ENCODE peak calls at places on chromosome 4, in nine cellular contexts. K is cardiac muscle cell; X is CD8-positive, alpha-beta T cell; V is SK-N-SH; C is suprapubic skin; Q is heart right ventricle; R is RWPE2; I is ascending aorta; W is colonic mucosa. B is an unnamed sample.
A peak's percentile ranks its signal among the peaks of the same experiment; 100 is the strongest.

GRCh38 chr4:142350886-142351285 is 495.2 kb downstream of the INPP4B start:
- DNase-seq in C (no peak), R (no peak), K (peak; percentile 30), V (no peak), X (no peak), W (peak; percentile 43), I (no peak), Q (no peak), B (no peak)

GRCh38 chr4:87933337-87933736 is 42.2 kb upstream of the SPP1 start:
- DNase-seq in W (no peak), R (no peak), K (no peak), V (no peak), I (no peak), C (no peak), Q (no peak), X (no peak), B (no peak)

GRCh38 chr4:107877361-107877760 is 52.6 kb downstream of the SGMS2 start:
- DNase-seq in I (no peak), C (no peak), R (no peak), K (no peak), X (no peak), V (no peak), W (no peak), Q (no peak), B (no peak)

GRCh38 chr4:6271701-6272465 is 2.2 kb downstream of the WFS1 start:
- DNase-seq in C (no peak), Q (peak; percentile 51), I (no peak), V (no peak), K (no peak), W (no peak), X (no peak), R (no peak), B (peak; percentile 69)

GRCh38 chr4:113444386-113444785 is 317.2 kb downstream of the CAMK2D start:
- DNase-seq in R (no peak), Q (no peak), I (no peak), V (no peak), K (peak; percentile 68), W (no peak), X (no peak), C (no peak), B (no peak)

GRCh38 chr4:40038972-40039371 is 17.7 kb upstream of the N4BP2 start:
- DNase-seq in I (no peak), K (peak; percentile 10), X (no peak), W (no peak), C (no peak), V (no peak), R (no peak), Q (no peak), B (no peak)

GRCh38 chr4:85166318-85166717 is 199.8 kb upstream of the WDFY3 start:
- DNase-seq in R (no peak), C (no peak), Q (no peak), I (no peak), X (no peak), W (peak; percentile 74), V (no peak), K (no peak), B (no peak)

GRCh38 chr4:1354136-1354982 is 7.4 kb downstream of the UVSSA start:
- DNase-seq in X (no peak), R (no peak), I (no peak), Q (no peak), W (no peak), K (no peak), V (no peak), C (no peak), B (no peak)

GRCh38 chr4:78024085-78024484 is 33.0 kb upstream of the FRAS1 start:
- DNase-seq in Q (no peak), K (no peak), W (no peak), C (no peak), X (no peak), V (no peak), I (no peak), R (no peak), B (no peak)

GRCh38 chr4:41120297-41121217 is 93.8 kb downstream of the APBB2 start:
- DNase-seq in K (peak; percentile 92), X (no peak), R (no peak), C (no peak), V (no peak), W (no peak), I (peak; percentile 20), Q (no peak), B (peak; percentile 69)

DNA sequence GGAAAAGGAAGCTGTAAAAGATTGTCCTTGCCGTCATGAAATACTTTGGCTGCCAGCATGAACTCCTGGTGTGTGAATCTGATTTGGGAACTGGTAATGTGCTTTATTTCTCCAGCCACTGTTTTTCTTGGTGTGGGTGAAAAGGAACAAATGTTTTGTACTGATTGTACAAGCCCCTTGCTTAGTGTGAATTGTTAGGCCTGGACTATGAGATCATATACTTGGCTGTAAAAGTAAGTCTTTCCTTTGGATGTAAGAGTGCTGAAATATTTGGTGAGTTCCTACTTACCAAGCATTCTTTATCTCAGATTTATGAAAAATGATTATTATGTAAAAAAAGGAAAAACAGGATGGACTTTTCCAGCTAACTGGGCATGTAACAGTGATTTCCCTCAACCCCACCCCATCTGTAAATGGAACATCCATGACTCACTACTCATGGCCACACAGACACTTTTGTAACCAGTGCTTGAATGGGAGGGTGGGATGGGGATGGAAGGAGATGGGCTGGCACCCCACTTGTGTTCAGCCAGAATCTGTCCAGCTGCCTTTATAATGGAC is 6.3 kb downstream of the FNIP2 start:
- DNase-seq in R (no peak), V (no peak), W (peak; percentile 56), I (no peak), K (peak; percentile 80), X (no peak), C (no peak), Q (peak; percentile 34), B (no peak)
- H3K27ac ChIP-seq in R (peak overlapping the region; percentile 43), V (peak overlapping the region; percentile 65), W (peak overlapping the region; percentile 10), I (peak overlapping the region; percentile 74), K (no peak overlapping the region), X (no peak overlapping the region), C (peak overlapping the region; percentile 61), Q (peak overlapping the region; percentile 64), B (peak overlapping the region; percentile 71)

GRCh38 chr4:153232768-153233167 is 28.5 kb downstream of the TRIM2 start:
- DNase-seq in K (no peak), X (no peak), V (no peak), Q (peak; percentile 66), I (no peak), W (peak; percentile 68), R (no peak), C (no peak), B (no peak)
- TF ChIP-seq CTCF in K (peak; percentile 10), X (no peak), V (peak; percentile 34), Q (peak; percentile 52), I (no peak), W (peak; percentile 25), R (no peak), C (no peak), B (peak; percentile 51)

GRCh38 chr4:7859350-7859749 is 80.3 kb downstream of the AFAP1 start:
- DNase-seq in Q (no peak), W (no peak), R (no peak), C (no peak), K (no peak), I (no peak), V (no peak), X (no peak), B (no peak)

GRCh38 chr4:7860600-7861158 is 79.0 kb downstream of the AFAP1 start:
- DNase-seq in K (no peak), I (no peak), V (no peak), Q (no peak), X (no peak), R (no peak), W (no peak), C (no peak), B (no peak)

GRCh38 chr4:7862561-7863200 is 77.0 kb downstream of the AFAP1 start:
- DNase-seq in I (no peak), V (no peak), X (no peak), K (no peak), R (no peak), Q (no peak), W (no peak), C (no peak), B (no peak)

GRCh38 chr4:7863911-7864681 is 75.6 kb downstream of the AFAP1 start:
- DNase-seq in Q (no peak), R (no peak), I (no peak), C (no peak), V (no peak), X (no peak), W (no peak), K (no peak), B (no peak)

GRCh38 chr4:7861440-7861881 is 78.2 kb downstream of the AFAP1 start:
- DNase-seq in C (no peak), W (no peak), I (no peak), Q (no peak), R (no peak), V (no peak), X (no peak), K (peak; percentile 96), B (no peak)
- H3K4me3 ChIP-seq in C (no peak overlapping the region), W (no peak overlapping the region), I (no peak overlapping the region), Q (no peak overlapping the region), R (no peak overlapping the region), V (no peak overlapping the region), X (no peak overlapping the region), K (no peak overlapping the region), B (no peak overlapping the region)

GRCh38 chr4:19736968-19737756 is 514.5 kb upstream of the SLIT2 start:
- DNase-seq in W (no peak), V (no peak), I (no peak), Q (no peak), K (peak; percentile 27), X (no peak), R (no peak), C (no peak), B (no peak)
- H3K27ac ChIP-seq in W (no peak overlapping the region), V (no peak overlapping the region), I (no peak overlapping the region), Q (no peak overlapping the region), K (no peak overlapping the region), X (no peak overlapping the region), R (no peak overlapping the region), C (no peak overlapping the region), B (no peak overlapping the region)

GRCh38 chr4:145703850-145704528 is 24.0 kb downstream of the C4orf51 start:
- DNase-seq in W (no peak), V (no peak), C (no peak), X (no peak), K (no peak), I (no peak), Q (no peak), R (no peak), B (no peak)

GRCh38 chr4:145709336-145709735 is 29.4 kb downstream of the C4orf51 start:
- DNase-seq in R (no peak), V (no peak), Q (no peak), I (no peak), W (no peak), C (no peak), X (no peak), K (no peak), B (no peak)

GRCh38 chr4:145709843-145710242 is 29.9 kb downstream of the C4orf51 start:
- DNase-seq in W (no peak), Q (no peak), K (peak; percentile 75), C (no peak), V (no peak), I (no peak), R (no peak), X (no peak), B (no peak)
- TF ChIP-seq CTCF in W (no peak), Q (no peak), K (no peak), C (no peak), V (no peak), I (no peak), R (no peak), X (no peak), B (no peak)

GRCh38 chr4:165489786-165490185 is 111.0 kb downstream of the CPE start:
- DNase-seq in X (no peak), W (no peak), R (no peak), C (no peak), I (no peak), Q (no peak), K (peak; percentile 44), V (no peak), B (no peak)

GRCh38 chr4:165493359-165493758 is 114.6 kb downstream of the CPE start:
- DNase-seq in C (peak; percentile 84), V (peak; percentile 36), R (peak; percentile 67), I (no peak), K (peak; percentile 88), Q (peak; percentile 51), W (peak; percentile 64), X (peak; percentile 42), B (peak; percentile 71)
- H3K4me3 ChIP-seq in C (no peak overlapping the region), V (no peak overlapping the region), R (no peak overlapping the region), I (no peak overlapping the region), K (no peak overlapping the region), Q (no peak overlapping the region), W (no peak overlapping the region), X (no peak overlapping the region), B (no peak overlapping the region)